ENCODE peak calls at places on chromosomes 7 and 10, in ten cellular contexts. I, Z, U, W, G, Q, O, T, Y and P are unnamed samples.

GRCh38 chr7:29396563-29396962 is 167.1 kb upstream of the PRR15 start:
- DNase-seq in I (no peak), Z (no peak), U (no peak), W (no peak), G (no peak), Q (no peak), O (no peak), T (no peak), Y (no peak), P (no peak)

GRCh38 chr10:102702742-102703141 is 11.5 kb downstream of the ARL3 start:
- DNase-seq in I (no peak), Z (no peak), U (no peak), W (no peak), G (no peak), Q (no peak), O (no peak), T (no peak), Y (no peak), P (no peak)

GRCh38 chr7:102463841-102464576 is 654 bp downstream of the ALKBH4 start:
- DNase-seq in I (no peak), Z (no peak), U (no peak), W (no peak), G (no peak), Q (no peak), O (no peak), T (no peak), Y (no peak), P (peak; percentile 64)

GRCh38 chr10:62264702-62265436 is 3.8 kb downstream of the RTKN2 start:
- DNase-seq in I (peak; percentile 65), Z (peak; percentile 87), U (peak; percentile 43), W (peak; percentile 85), G (no peak), Q (peak; percentile 82), O (no peak), T (no peak), Y (peak; percentile 65), P (peak; percentile 87)

GRCh38 chr10:11023009-11023408 is 5.3 kb downstream of the CELF2 start:
- DNase-seq in I (no peak), Z (no peak), U (no peak), W (no peak), G (no peak), Q (no peak), O (no peak), T (no peak), Y (no peak), P (no peak)

GRCh38 chr10:125782661-125783060 is 7.0 kb upstream of the MMP21 start:
- DNase-seq in I (no peak), Z (no peak), U (no peak), W (no peak), G (no peak), Q (no peak), O (no peak), T (no peak), Y (no peak), P (peak; percentile 43)

GRCh38 chr10:44574596-44575480 is 189.9 kb upstream of the CXCL12 start:
- DNase-seq in I (no peak), Z (no peak), U (no peak), W (no peak), G (no peak), Q (no peak), O (no peak), T (no peak), Y (no peak), P (no peak)

GRCh38 chr7:157464111-157464970 is 127.5 kb downstream of the DNAJB6 start:
- DNase-seq in I (no peak), Z (no peak), U (no peak), W (no peak), G (no peak), Q (no peak), O (no peak), T (peak; percentile 19), Y (no peak), P (no peak)

GRCh38 chr7:2938514-2939192 is 94.5 kb upstream of the GNA12 start:
- DNase-seq in I (no peak), Z (no peak), U (no peak), W (no peak), G (no peak), Q (no peak), O (no peak), T (peak; percentile 37), Y (no peak), P (no peak)

GRCh38 chr10:22573820-22574569 is 140.4 kb downstream of the PIP4K2A start:
- DNase-seq in I (no peak), Z (peak; percentile 32), U (peak; percentile 34), W (peak; percentile 27), G (no peak), Q (peak; percentile 18), O (peak; percentile 19), T (no peak), Y (peak; percentile 28), P (peak; percentile 59)

GRCh38 chr10:121808835-121809234 is 119.0 kb downstream of the ATE1 start:
- DNase-seq in I (no peak), Z (no peak), U (no peak), W (no peak), G (no peak), Q (no peak), O (no peak), T (no peak), Y (no peak), P (no peak)

GRCh38 chr10:125038637-125039036 is 96.7 kb downstream of the ZRANB1 start:
- DNase-seq in I (no peak), Z (peak; percentile 74), U (no peak), W (peak; percentile 62), G (no peak), Q (no peak), O (no peak), T (peak; percentile 74), Y (no peak), P (no peak)

GRCh38 chr7:132055331-132056120 is 499.1 kb upstream of the PODXL start:
- DNase-seq in I (no peak), Z (no peak), U (no peak), W (no peak), G (no peak), Q (no peak), O (no peak), T (no peak), Y (no peak), P (no peak)
- H3K4me3 ChIP-seq in I (no peak overlapping the region), Z (no peak overlapping the region), U (no peak overlapping the region), W (no peak overlapping the region), G (no peak overlapping the region), Q (no peak overlapping the region), O (no peak overlapping the region), T (no peak overlapping the region), Y (no peak overlapping the region), P (no peak overlapping the region)

DNA sequence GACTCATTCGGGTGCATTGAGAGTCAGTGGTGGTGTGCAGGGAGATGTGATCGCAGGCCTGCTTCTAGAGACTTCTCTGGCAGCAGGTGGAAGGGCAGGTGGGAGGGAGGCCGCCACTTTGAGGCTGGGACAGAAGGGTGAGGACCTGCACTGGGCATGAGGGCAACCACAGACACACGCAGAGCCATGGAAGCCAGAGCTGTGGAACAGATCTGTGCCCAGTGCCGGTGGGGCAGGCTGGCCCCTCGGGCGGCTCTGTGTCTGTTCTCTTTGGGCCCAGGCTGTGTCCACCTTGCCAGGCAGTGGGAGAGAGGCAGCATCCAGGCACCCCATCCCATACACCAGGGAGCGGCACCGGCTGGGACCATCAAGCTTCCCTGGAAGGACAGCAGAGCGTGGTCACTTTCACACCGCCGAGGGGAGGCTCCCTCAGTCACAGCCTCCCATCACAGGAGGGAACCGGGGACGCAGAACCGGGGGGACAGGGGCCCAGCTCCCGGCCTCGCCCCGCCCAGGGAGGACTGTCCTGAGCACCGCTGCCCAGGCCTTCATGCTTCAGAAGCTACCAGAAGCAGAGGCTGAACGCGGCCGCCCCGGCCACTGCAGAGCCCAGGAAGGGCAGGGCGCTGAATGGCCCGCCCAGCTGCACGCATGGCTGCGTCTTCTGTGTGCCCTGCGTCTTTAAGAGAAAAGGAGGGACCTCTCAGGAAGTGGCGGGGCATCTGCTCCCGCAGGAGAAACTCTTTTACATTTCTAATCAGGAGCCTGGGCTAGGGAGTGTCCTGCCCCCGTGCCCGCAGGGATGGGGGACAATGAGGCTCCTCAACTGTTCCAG is 32.1 kb downstream of the EN2 start:
- DNase-seq in I (no peak), Z (no peak), U (no peak), W (no peak), G (no peak), Q (no peak), O (no peak), T (no peak), Y (no peak), P (peak; percentile 62)
- H3K4me3 ChIP-seq in I (no peak overlapping the region), Z (no peak overlapping the region), U (peak overlapping the region; percentile 17), W (no peak overlapping the region), G (peak overlapping the region; percentile 6), Q (no peak overlapping the region), O (no peak overlapping the region), T (peak overlapping the region; percentile 58), Y (no peak overlapping the region), P (peak overlapping the region; percentile 67)

GRCh38 chr10:932589-932988 is 1.1 kb upstream of the LARP4B start:
- DNase-seq in I (no peak), Z (no peak), U (no peak), W (no peak), G (peak; percentile 18), Q (no peak), O (no peak), T (peak; percentile 49), Y (no peak), P (no peak)
- H3K4me3 ChIP-seq in I (no peak overlapping the region), Z (peak overlapping the region; percentile 56), U (no peak overlapping the region), W (peak overlapping the region; percentile 99), G (peak overlapping the region; percentile 93), Q (no peak overlapping the region), O (peak overlapping the region; percentile 34), T (peak overlapping the region; percentile 55), Y (no peak overlapping the region), P (no peak overlapping the region)

GRCh38 chr10:130300608-130301025 is 164.4 kb downstream of the GLRX3 start:
- DNase-seq in I (no peak), Z (no peak), U (peak; percentile 73), W (no peak), G (no peak), Q (no peak), O (no peak), T (peak; percentile 73), Y (no peak), P (no peak)
- H3K4me3 ChIP-seq in I (no peak overlapping the region), Z (no peak overlapping the region), U (no peak overlapping the region), W (no peak overlapping the region), G (no peak overlapping the region), Q (peak overlapping the region; percentile 68), O (no peak overlapping the region), T (peak overlapping the region; percentile 67), Y (no peak overlapping the region), P (peak overlapping the region; percentile 70)

DNA sequence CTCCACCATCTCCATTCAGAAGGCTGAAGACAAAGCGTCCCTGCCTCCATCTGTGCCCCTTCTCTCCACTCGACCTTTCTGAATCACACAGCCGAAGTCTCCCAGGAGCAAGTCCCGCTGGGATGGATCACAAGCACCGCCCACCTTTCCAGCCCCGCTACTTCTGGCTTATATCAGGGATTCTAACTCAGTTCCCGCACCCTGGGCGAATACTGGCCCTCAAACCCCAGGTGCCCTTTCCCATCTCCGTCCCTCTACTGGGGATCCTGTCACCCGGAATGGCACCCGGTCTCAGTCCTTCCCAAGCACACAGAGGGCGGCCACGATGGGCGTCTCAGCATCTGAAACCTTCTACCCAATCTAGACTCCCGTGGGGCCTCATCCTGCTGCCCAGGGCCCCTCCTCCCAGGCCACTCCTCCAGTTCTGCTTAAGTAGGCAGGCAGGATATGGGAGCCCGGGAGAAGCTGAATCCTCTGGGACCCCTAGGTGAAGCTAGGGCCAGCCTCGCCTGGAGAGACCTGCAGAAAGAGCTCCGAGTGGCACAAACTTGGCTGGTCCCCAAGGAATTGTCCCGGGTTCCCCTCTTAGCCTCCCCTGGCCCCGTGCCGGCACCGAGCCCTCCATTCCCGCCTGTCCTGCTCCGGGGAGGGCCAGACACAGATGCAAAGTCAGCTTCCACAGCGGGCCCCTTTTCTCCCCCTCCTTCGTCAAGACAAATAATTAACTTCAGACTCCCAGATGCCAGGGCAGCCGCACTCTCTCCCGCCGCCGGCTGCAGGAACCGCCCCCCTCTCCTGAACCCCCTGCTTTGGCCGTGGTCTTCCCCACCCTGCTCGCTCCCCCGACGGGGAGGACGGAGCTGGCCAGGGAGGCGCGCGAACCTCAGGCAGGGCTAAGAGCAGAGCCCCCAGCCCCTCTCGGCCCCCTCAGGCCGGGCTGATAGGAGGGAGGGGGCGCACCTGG is 622 bp downstream of the KCP start:
- DNase-seq in I (no peak), Z (no peak), U (no peak), W (no peak), G (no peak), Q (peak; percentile 17), O (no peak), T (no peak), Y (peak; percentile 34), P (peak; percentile 49)
- H3K4me3 ChIP-seq in I (no peak overlapping the region), Z (no peak overlapping the region), U (no peak overlapping the region), W (no peak overlapping the region), G (no peak overlapping the region), Q (no peak overlapping the region), O (no peak overlapping the region), T (peak overlapping the region; percentile 12), Y (peak overlapping the region; percentile 26), P (peak overlapping the region; percentile 43)